ENCODE peak calls at places on chromosomes 7 and 10, in six cellular contexts. C, U, D, Q, B and J are unnamed samples.

GRCh38 chr7:53094191-53094590 is 58.8 kb downstream of the POM121L12 start:
- DNase-seq in C (no peak), U (no peak), D (no peak), Q (no peak), B (no peak), J (no peak)

GRCh38 chr10:42953684-42954674 is 122.9 kb upstream of the RET start:
- DNase-seq in C (peak), U (no peak), D (no peak), Q (no peak), B (no peak), J (peak)

GRCh38 chr7:88465586-88465985 is 158.9 kb upstream of the STEAP4 start:
- DNase-seq in C (no peak), U (no peak), D (no peak), Q (no peak), B (no peak), J (no peak)

GRCh38 chr7:45680776-45681175 is 106.6 kb downstream of the ADCY1 start:
- DNase-seq in C (peak), U (no peak), D (no peak), Q (no peak), B (no peak), J (no peak)

GRCh38 chr7:35032166-35032565 is 5.1 kb downstream of the DPY19L1 start:
- DNase-seq in C (no peak), U (no peak), D (no peak), Q (peak), B (no peak), J (no peak)

GRCh38 chr10:10878944-10879343 is 138.7 kb upstream of the CELF2 start:
- DNase-seq in C (no peak), U (no peak), D (no peak), Q (no peak), B (no peak), J (no peak)

GRCh38 chr7:151505433-151505832 is 14.3 kb downstream of the RHEB start:
- DNase-seq in C (no peak), U (no peak), D (no peak), Q (no peak), B (no peak), J (no peak)

GRCh38 chr7:149872419-149873073 is 1.2 kb upstream of the ATP6V0E2 start:
- DNase-seq in C (no peak), U (peak), D (peak), Q (peak), B (no peak), J (peak)

GRCh38 chr7:16034353-16034752 is 347.9 kb upstream of the MEOX2 start:
- DNase-seq in C (no peak), U (no peak), D (no peak), Q (peak), B (no peak), J (no peak)

GRCh38 chr7:143413123-143413522 is 4.5 kb upstream of the EPHA1 start:
- DNase-seq in C (no peak), U (no peak), D (no peak), Q (no peak), B (no peak), J (no peak)

GRCh38 chr10:112721080-112721698 is 228.9 kb upstream of the TCF7L2 start:
- DNase-seq in C (no peak), U (no peak), D (peak), Q (peak), B (peak), J (no peak)

GRCh38 chr7:2168612-2169312 is 64.0 kb downstream of the MAD1L1 start:
- DNase-seq in C (no peak), U (no peak), D (no peak), Q (no peak), B (no peak), J (no peak)

GRCh38 chr7:37467017-37467416 is 18.4 kb upstream of the ELMO1 start:
- DNase-seq in C (no peak), U (no peak), D (no peak), Q (no peak), B (no peak), J (no peak)

GRCh38 chr7:18177815-18178660 is 150.4 kb upstream of the PRPS1L1 start:
- DNase-seq in C (peak), U (no peak), D (peak), Q (no peak), B (peak), J (no peak)

GRCh38 chr7:49770838-49771237 is 2.6 kb upstream of the VWC2 start:
- DNase-seq in C (no peak), U (no peak), D (no peak), Q (no peak), B (no peak), J (no peak)

DNA sequence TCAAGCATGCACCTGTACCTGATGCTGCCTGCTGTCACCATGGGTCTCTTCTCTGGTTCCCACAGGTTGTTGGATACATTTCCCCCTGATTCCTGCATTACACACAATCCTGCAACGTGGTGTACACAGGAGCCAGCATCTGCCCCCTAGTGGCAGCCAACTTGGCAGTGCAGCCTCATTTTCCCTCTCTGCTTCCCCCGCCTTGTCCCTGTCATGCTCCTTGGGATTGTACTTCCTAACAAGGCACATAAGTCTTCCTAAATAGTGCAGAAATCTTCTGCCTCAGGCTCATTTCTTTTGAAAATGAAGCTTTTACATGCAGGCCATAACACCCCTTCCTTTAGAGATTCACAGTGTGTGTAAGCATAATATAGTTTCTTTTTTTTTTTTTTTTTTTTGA is 387.5 kb downstream of the CCSER2 start:
- DNase-seq in C (no peak), U (peak), D (peak), Q (peak), B (no peak), J (no peak)
- TF ChIP-seq CTCF in C (no peak), U (peak), D (peak), Q (peak), B (peak), J (no peak)

GRCh38 chr7:96034940-96035727 is 262.8 kb downstream of the DYNC1I1 start:
- DNase-seq in C (no peak), U (no peak), D (no peak), Q (no peak), B (no peak), J (no peak)
- TF ChIP-seq POLR2AphosphoS5 in C (no peak), U (no peak), D (no peak), Q (no peak), B (no peak), J (no peak)

DNA sequence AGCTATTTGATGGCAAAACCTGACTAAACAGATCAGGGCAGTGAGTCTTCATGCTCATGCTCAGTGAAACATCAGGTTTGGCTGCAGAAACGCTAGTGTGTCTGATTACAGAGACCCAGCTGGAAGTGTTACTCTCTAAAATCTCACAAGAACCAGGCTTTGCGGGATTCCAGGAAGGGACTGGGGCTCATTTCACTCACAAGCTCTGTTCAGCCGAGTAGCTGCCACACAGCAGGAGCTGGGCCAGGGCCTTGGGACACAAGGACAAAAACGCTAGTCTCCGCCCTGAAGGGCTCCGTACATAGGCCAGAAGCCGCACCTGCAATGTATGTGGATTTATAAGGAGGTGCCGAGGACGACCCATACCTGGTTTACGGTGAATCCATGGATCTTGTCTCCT is 2.8 kb downstream of the PITRM1 start:
- DNase-seq in C (peak), U (no peak), D (no peak), Q (no peak), B (no peak), J (no peak)
- H3K27ac ChIP-seq in C (no peak), U (no peak), D (no peak), Q (no peak), B (no peak), J (no peak)

GRCh38 chr7:157406971-157407370 is 70.2 kb downstream of the DNAJB6 start:
- DNase-seq in C (no peak), U (no peak), D (no peak), Q (no peak), B (no peak), J (no peak)

GRCh38 chr7:157405501-157405900 is 68.7 kb downstream of the DNAJB6 start:
- DNase-seq in C (no peak), U (no peak), D (no peak), Q (no peak), B (no peak), J (peak)

GRCh38 chr7:157404845-157405481 is 68.2 kb downstream of the DNAJB6 start:
- DNase-seq in C (peak), U (no peak), D (peak), Q (peak), B (no peak), J (peak)

GRCh38 chr7:157407512-157408257 is 70.9 kb downstream of the DNAJB6 start:
- DNase-seq in C (no peak), U (no peak), D (no peak), Q (no peak), B (no peak), J (no peak)

DNA sequence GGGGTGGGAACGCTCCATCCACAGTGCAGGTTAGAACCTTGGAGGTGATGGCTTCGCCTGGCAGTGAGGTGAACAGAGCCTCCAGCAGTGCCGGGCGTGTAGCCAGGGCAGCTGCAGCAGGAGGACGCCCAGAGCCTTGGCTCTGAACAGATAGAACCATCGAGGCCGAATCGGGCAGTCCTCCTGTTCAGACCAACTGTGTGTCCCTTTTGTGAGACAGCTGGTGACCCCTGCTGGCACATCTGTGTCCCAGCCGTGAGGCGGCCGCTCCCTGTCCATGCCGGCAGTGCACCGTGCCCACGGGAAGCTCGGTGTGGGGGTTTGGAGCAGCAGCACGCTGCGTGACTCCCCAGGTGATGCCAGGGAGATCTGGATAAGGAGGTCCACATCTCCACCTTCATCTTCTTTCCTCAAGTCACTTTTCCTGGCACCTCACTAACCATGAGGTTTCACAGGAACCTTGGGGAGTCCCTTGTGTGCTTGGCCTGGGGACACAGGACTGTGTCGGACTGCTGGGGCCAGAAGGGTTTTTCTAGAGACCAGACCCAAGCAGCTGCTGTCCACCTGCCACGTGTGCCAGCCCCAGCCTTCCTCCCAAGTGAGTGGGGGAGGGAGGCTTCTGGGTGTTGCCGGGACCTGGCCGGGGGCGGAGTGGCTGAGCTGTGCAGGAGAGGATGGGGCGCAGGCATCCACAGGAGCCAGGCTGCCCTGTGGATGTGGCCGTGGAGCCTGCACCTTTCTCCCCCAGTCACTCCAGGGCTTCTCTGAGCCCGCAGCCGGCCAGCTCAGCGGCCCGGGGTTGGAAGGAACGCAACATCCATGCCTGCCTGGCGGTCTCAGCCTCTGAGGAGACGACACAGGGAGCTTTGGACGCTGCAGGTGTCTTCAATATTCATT is 69.4 kb downstream of the DNAJB6 start:
- DNase-seq in C (no peak), U (no peak), D (no peak), Q (no peak), B (no peak), J (peak)
- TF ChIP-seq CTCF in C (no peak), U (no peak), D (no peak), Q (no peak), B (no peak), J (no peak)

GRCh38 chr7:73669316-73669715 is 1.7 kb downstream of the VPS37D start:
- DNase-seq in C (no peak), U (no peak), D (no peak), Q (no peak), B (no peak), J (no peak)

GRCh38 chr7:73668103-73668937 is 689 bp downstream of the VPS37D start:
- DNase-seq in C (peak), U (no peak), D (no peak), Q (peak), B (no peak), J (no peak)

GRCh38 chr7:73671317-73671651 is 3.7 kb downstream of the VPS37D start:
- DNase-seq in C (no peak), U (no peak), D (no peak), Q (no peak), B (no peak), J (no peak)

GRCh38 chr7:73669858-73670385 is 2.3 kb downstream of the VPS37D start:
- DNase-seq in C (no peak), U (no peak), D (no peak), Q (no peak), B (no peak), J (no peak)

DNA sequence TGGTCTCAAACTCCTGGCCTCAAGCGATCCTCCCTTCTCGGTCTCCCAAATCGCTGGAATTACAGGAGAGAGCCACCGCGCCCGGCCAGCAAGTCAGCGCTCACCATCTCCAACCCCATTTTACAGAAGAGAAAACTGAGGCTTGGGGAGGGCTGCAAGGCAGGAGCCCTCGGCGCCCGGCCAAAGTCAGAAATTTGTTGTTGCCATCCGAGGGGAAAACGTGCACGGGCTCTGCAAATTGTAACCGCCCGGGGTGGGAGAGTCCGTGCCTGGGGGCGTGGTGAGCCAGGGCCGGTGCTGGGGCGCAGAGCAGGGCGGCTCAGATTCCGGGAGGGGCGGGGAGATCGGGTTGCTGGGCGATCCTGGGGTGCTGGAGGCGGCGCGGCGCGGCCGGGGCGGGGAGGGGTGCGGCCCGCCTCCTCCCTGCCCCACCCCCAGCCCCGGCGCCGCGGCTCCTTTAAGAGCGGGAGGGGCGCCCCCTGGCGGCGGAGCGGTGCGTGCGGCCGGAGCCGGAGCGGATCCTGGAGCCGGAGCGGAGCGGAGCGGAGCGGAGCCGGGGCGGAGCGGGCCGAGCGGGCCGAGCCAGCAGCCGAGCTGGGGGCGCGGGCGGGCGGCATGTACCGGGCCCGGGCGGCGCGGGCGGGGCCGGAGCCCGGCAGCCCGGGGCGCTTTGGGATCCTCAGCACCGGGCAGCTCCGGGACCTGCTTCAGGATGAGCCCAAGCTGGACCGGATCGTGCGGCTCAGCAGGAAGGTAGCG is at the start of gene VPS37D:
- DNase-seq in C (peak), U (peak), D (no peak), Q (peak), B (peak), J (peak)
- TF ChIP-seq POLR2AphosphoS5 in C (no peak), U (no peak), D (no peak), Q (peak), B (no peak), J (no peak)